ENCODE peak calls at places on chromosomes 16 and 17, in nine cellular contexts. P, H, E, U, L, Q, N, C and J are unnamed samples.
A peak's percentile ranks its signal among the peaks of the same experiment; 100 is the strongest.

GRCh38 chr16:2520784-2521577 is 810 bp downstream of the AMDHD2 start:
- DNase-seq in P (no peak), H (peak; percentile 59), E (peak; percentile 26), U (peak; percentile 50), L (no peak), Q (peak; percentile 57), N (peak; percentile 45), C (no peak), J (no peak)

GRCh38 chr16:59330030-59330670 is 596.0 kb upstream of the GOT2 start:
- DNase-seq in P (no peak), H (no peak), E (no peak), U (no peak), L (no peak), Q (no peak), N (no peak), C (no peak), J (no peak)

GRCh38 chr16:83953796-83954576 is 946 bp downstream of the OSGIN1 start:
- DNase-seq in P (no peak), H (no peak), E (no peak), U (no peak), L (peak; percentile 50), Q (peak; percentile 49), N (no peak), C (peak; percentile 53), J (no peak)

GRCh38 chr16:1349351-1349750 is 2.3 kb downstream of the TSR3 start:
- DNase-seq in P (no peak), H (no peak), E (no peak), U (no peak), L (no peak), Q (no peak), N (no peak), C (no peak), J (no peak)

GRCh38 chr16:396605-397004 is 394 bp upstream of the NME4 start:
- DNase-seq in P (no peak), H (peak; percentile 39), E (peak; percentile 54), U (no peak), L (no peak), Q (no peak), N (peak; percentile 80), C (peak; percentile 58), J (peak; percentile 55)

GRCh38 chr17:37502009-37502936 is 12.6 kb downstream of the DUSP14 start:
- DNase-seq in P (no peak), H (no peak), E (no peak), U (no peak), L (no peak), Q (no peak), N (no peak), C (no peak), J (no peak)

GRCh38 chr16:67150058-67150832 is 553 bp downstream of the B3GNT9 start:
- DNase-seq in P (no peak), H (no peak), E (peak; percentile 59), U (no peak), L (peak; percentile 47), Q (no peak), N (peak; percentile 84), C (peak; percentile 68), J (peak; percentile 64)

GRCh38 chr17:235831-236640 is 54.6 kb upstream of the DOC2B start:
- DNase-seq in P (no peak), H (peak; percentile 7), E (peak; percentile 4), U (no peak), L (peak; percentile 14), Q (no peak), N (no peak), C (no peak), J (no peak)

DNA sequence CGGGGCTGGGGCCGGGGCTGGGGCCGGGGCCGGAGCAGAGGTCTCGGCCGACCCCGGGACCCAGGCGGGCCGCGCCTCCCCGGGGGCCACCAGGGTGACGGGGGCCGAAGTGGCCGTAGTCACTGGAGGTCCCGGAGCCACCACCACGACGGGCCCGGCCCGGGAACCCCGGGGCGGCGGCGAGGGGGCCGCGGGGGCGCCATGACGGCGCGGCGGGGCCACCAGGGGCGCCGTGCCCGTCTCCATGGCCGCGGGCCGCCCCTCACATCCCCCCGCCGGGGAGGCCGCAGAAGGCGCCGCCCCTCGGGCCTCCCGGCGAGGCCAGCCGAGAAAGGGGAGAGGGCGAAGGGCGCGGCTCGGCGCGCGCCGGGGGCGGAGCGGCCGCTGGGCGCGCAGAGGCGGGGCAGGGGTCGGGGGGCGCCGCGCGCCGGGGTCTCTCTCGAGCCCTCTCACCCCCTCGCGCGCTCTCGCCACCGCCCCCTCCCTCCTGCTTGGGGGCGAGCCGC is 303 bp downstream of the TBC1D10B start:
- DNase-seq in P (no peak), H (no peak), E (no peak), U (no peak), L (no peak), Q (no peak), N (no peak), C (no peak), J (no peak)
- TF ChIP-seq CTCF in P (no peak), H (no peak), E (no peak), U (no peak), L (no peak), Q (peak; percentile 22), N (no peak), C (no peak), J (no peak)

GRCh38 chr16:73565925-73566324 is 518.0 kb upstream of the ZFHX3 start:
- DNase-seq in P (no peak), H (no peak), E (no peak), U (no peak), L (no peak), Q (no peak), N (no peak), C (no peak), J (no peak)

GRCh38 chr16:73568769-73569168 is 520.8 kb upstream of the ZFHX3 start:
- DNase-seq in P (no peak), H (no peak), E (no peak), U (no peak), L (no peak), Q (no peak), N (no peak), C (no peak), J (no peak)

GRCh38 chr16:73563709-73564108 is 515.8 kb upstream of the ZFHX3 start:
- DNase-seq in P (no peak), H (no peak), E (no peak), U (no peak), L (no peak), Q (no peak), N (no peak), C (no peak), J (no peak)

GRCh38 chr16:73569266-73569665 is 521.3 kb upstream of the ZFHX3 start:
- DNase-seq in P (no peak), H (no peak), E (no peak), U (no peak), L (no peak), Q (no peak), N (no peak), C (no peak), J (no peak)

DNA sequence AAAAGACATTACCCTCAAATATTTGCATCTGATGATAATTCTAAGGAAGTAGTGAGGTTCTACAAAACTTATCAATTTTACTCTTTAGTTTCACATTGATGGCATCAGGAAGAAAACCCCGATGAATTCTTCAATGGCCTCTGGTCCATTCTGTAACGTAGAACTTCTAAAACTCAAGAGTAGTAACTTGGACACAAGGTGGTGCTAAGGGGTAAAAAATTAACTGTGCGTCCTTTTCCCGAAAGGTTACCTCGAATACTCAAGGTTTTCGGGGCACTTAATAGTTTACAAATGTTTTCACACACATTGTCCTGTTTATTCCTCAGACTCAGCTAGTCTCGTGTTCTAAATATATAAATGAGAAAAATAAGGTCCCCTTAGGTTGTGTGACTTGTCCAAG is 517.3 kb upstream of the ZFHX3 start:
- DNase-seq in P (no peak), H (no peak), E (no peak), U (no peak), L (no peak), Q (no peak), N (no peak), C (no peak), J (no peak)
- TF ChIP-seq CTCF in P (no peak), H (no peak), E (no peak), U (no peak), L (no peak), Q (peak; percentile 41), N (peak; percentile 66), C (no peak), J (no peak)

DNA sequence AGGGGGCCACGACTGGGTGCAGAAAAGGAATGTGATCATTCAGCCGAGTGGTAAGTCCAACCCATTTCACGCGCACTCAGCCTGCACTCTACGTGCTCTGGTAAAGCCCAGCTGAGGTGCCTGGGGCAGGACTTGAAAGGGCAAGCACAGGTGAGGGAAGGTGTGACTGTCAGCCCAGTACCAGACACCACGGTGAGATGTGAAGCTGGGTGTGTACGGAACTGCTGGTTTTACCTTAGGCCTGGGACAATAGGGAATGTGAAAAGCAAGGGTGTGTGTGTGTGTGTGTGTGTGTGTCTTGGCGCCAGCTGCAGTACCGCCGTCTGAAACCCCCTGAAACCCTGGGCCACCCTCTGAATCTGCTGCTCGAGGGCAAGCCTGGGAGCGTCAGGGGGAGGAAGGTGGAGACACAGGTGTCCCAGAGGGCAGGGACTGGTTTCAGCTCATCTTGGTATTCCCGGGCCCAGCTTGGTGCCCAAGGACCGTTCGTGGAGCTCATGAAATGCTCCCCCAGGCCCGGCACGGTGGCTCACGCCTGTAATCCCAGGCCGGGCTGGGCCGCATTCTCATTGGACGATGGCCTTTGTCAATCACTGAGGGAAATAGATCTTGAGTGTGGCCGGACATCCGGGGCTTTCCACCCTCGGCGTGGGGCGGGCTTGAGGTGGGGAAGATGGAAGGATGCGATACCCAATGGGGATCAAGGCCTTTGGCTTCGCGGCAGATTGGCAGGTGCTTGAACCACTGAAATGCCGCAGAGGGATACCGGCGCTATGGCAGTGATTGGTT is 27.8 kb upstream of the ST6GALNAC1 start:
- DNase-seq in P (peak; percentile 99), H (peak; percentile 100), E (peak; percentile 100), U (peak; percentile 100), L (peak; percentile 100), Q (peak; percentile 100), N (peak; percentile 100), C (peak; percentile 100), J (peak; percentile 98)
- TF ChIP-seq CTCF in P (no peak), H (no peak), E (no peak), U (no peak), L (no peak), Q (no peak), N (no peak), C (no peak), J (no peak)

GRCh38 chr17:51805220-51805619 is 353.3 kb downstream of the CA10 start:
- DNase-seq in P (no peak), H (no peak), E (no peak), U (no peak), L (no peak), Q (no peak), N (no peak), C (no peak), J (no peak)

GRCh38 chr17:51805765-51806164 is 352.7 kb downstream of the CA10 start:
- DNase-seq in P (no peak), H (no peak), E (no peak), U (no peak), L (peak; percentile 35), Q (no peak), N (no peak), C (no peak), J (no peak)

GRCh38 chr17:51802544-51802943 is 356.0 kb downstream of the CA10 start:
- DNase-seq in P (no peak), H (no peak), E (no peak), U (no peak), L (no peak), Q (no peak), N (no peak), C (no peak), J (no peak)

GRCh38 chr17:51801626-51802025 is 356.9 kb downstream of the CA10 start:
- DNase-seq in P (no peak), H (no peak), E (no peak), U (no peak), L (no peak), Q (no peak), N (no peak), C (no peak), J (no peak)

DNA sequence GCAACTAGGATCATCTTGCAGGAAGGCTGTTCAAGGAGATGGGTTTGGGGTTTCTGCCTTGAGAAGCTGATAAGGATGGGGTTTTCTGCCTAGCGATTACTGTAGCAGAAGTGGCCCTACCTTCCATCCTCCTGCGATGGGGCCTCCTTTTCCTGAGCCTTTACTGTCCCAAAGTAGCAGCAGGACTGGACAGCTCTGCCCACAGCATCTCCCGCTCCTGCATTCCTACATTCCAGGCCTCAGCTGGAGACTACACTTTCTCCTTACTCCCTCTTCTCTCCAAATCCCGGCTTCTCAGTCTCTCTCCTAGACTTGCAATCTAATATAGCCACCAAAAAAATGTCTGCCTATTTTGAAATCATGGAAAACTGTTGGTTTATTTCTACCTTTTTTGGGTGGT is 355.4 kb downstream of the CA10 start:
- DNase-seq in P (no peak), H (no peak), E (no peak), U (no peak), L (no peak), Q (no peak), N (no peak), C (no peak), J (no peak)
- TF ChIP-seq CTCF in P (no peak), H (no peak), E (no peak), U (no peak), L (no peak), Q (no peak), N (no peak), C (no peak), J (no peak)